ENCODE peak calls at places on chromosomes 11 and 22, in five cellular contexts. M is A673, Z is fibroblast of lung, O is colonic mucosa, T is upper lobe of right lung. F is an unnamed sample. For H3K4me1, the result is how much of the 10 kb centered on the place peaks cover.

GRCh38 chr11:57668467-57668890 is 565 bp downstream of the ZDHHC5 start:
- DNase-seq in M (no peak), Z (no peak), O (no peak), T (no peak), F (no peak)

GRCh38 chr11:33835143-33835878 is 56.6 kb downstream of the LMO2 start:
- DNase-seq in M (peak), Z (peak), O (no peak), T (no peak), F (no peak)

GRCh38 chr22:41366323-41367014 is 15.3 kb upstream of the TEF start:
- DNase-seq in M (no peak), Z (no peak), O (no peak), T (no peak), F (no peak)

GRCh38 chr11:94801866-94802460 is 33.8 kb downstream of the AMOTL1 start:
- DNase-seq in M (no peak), Z (no peak), O (no peak), T (no peak), F (no peak)

GRCh38 chr11:73367482-73368024 is 8.6 kb upstream of the RELT start:
- DNase-seq in M (no peak), Z (no peak), O (no peak), T (no peak), F (no peak)

GRCh38 chr11:47477323-47477722 is 28.4 kb upstream of the RAPSN start:
- DNase-seq in M (no peak), Z (peak), O (no peak), T (no peak), F (no peak)

GRCh38 chr22:30857791-30858190 is 110.8 kb downstream of the MORC2 start:
- DNase-seq in M (no peak), Z (no peak), O (no peak), T (no peak), F (no peak)

GRCh38 chr11:94104734-94105133 is 23.9 kb upstream of the PANX1 start:
- DNase-seq in M (no peak), Z (no peak), O (no peak), T (no peak), F (no peak)

GRCh38 chr11:11336664-11337063 is 16.4 kb downstream of the CSNK2A3 start:
- DNase-seq in M (no peak), Z (no peak), O (no peak), T (no peak), F (no peak)

GRCh38 chr11:112253605-112254242 is 6.9 kb downstream of the PLET1 start:
- DNase-seq in M (no peak), Z (no peak), O (no peak), T (no peak), F (no peak)

GRCh38 chr11:42315846-42316245 is 856.4 kb upstream of the LRRC4C start:
- DNase-seq in M (no peak), Z (peak), O (no peak), T (no peak), F (no peak)

GRCh38 chr11:79390923-79391322 is 49.9 kb downstream of the TENM4 start:
- DNase-seq in M (no peak), Z (peak), O (no peak), T (no peak), F (no peak)

GRCh38 chr11:75583710-75584658 is 21.9 kb downstream of the SERPINH1 start:
- DNase-seq in M (peak), Z (peak), O (peak), T (peak), F (peak)

GRCh38 chr22:21866821-21867527 is 471 bp downstream of the MAPK1 start:
- DNase-seq in M (peak), Z (no peak), O (peak), T (peak), F (peak)

GRCh38 chr11:59710136-59710847 is 3.4 kb downstream of the OR10V1 start:
- DNase-seq in M (no peak), Z (peak), O (no peak), T (no peak), F (no peak)

GRCh38 chr11:116773203-116774112 is 671 bp upstream of the BUD13 start:
- DNase-seq in M (peak), Z (peak), O (no peak), T (no peak), F (peak)

GRCh38 chr22:20305894-20306645 is 13.8 kb downstream of the DGCR6L start:
- DNase-seq in M (no peak), Z (no peak), O (no peak), T (peak), F (no peak)

GRCh38 chr22:34475886-34476285 is 555.6 kb upstream of the LARGE1 start:
- DNase-seq in M (no peak), Z (no peak), O (no peak), T (no peak), F (no peak)

GRCh38 chr11:67563354-67564114 is 20.1 kb upstream of the GSTP1 start:
- DNase-seq in M (no peak), Z (peak), O (peak), T (no peak), F (peak)

GRCh38 chr22:50274311-50274710 is 4.1 kb upstream of the MAPK11 start:
- DNase-seq in M (peak), Z (peak), O (no peak), T (no peak), F (peak)

GRCh38 chr11:70233511-70233919 is 30.4 kb downstream of the FADD start:
- DNase-seq in M (no peak), Z (peak), O (no peak), T (no peak), F (no peak)

GRCh38 chr11:94002226-94002625 is 18.9 kb upstream of the HEPHL1 start:
- DNase-seq in M (no peak), Z (peak), O (no peak), T (no peak), F (no peak)

GRCh38 chr11:35083181-35084061 is 55.5 kb upstream of the CD44 start:
- DNase-seq in M (peak), Z (peak), O (peak), T (peak), F (peak)

GRCh38 chr22:45529097-45529496 is 26.4 kb downstream of the FBLN1 start:
- DNase-seq in M (no peak), Z (no peak), O (no peak), T (no peak), F (no peak)

GRCh38 chr22:45529966-45530575 is 27.4 kb downstream of the FBLN1 start:
- DNase-seq in M (no peak), Z (peak), O (no peak), T (no peak), F (no peak)

GRCh38 chr22:45533731-45534130 is 31.0 kb downstream of the FBLN1 start:
- DNase-seq in M (no peak), Z (no peak), O (no peak), T (no peak), F (no peak)

GRCh38 chr22:45531944-45532631 is 29.4 kb downstream of the FBLN1 start:
- DNase-seq in M (no peak), Z (no peak), O (no peak), T (no peak), F (no peak)

GRCh38 chr22:45531441-45531840 is 28.8 kb downstream of the FBLN1 start:
- DNase-seq in M (no peak), Z (no peak), O (no peak), T (no peak), F (no peak)
- H3K4me1 ChIP-seq in M (under half), Z (under half), O (under half), T (under half), F (under half)

GRCh38 chr22:39283312-39284141 is 35.9 kb downstream of the RPL3 start:
- DNase-seq in M (no peak), Z (peak), O (no peak), T (peak), F (no peak)
- H3K27ac ChIP-seq in M (no peak), Z (no peak), O (no peak), T (peak), F (peak)

GRCh38 chr11:96156379-96156722 is 186.6 kb downstream of the MAML2 start:
- DNase-seq in M (no peak), Z (no peak), O (no peak), T (no peak), F (no peak)
- H3K4me3 ChIP-seq in M (peak), Z (peak), O (no peak), T (no peak), F (no peak)

DNA sequence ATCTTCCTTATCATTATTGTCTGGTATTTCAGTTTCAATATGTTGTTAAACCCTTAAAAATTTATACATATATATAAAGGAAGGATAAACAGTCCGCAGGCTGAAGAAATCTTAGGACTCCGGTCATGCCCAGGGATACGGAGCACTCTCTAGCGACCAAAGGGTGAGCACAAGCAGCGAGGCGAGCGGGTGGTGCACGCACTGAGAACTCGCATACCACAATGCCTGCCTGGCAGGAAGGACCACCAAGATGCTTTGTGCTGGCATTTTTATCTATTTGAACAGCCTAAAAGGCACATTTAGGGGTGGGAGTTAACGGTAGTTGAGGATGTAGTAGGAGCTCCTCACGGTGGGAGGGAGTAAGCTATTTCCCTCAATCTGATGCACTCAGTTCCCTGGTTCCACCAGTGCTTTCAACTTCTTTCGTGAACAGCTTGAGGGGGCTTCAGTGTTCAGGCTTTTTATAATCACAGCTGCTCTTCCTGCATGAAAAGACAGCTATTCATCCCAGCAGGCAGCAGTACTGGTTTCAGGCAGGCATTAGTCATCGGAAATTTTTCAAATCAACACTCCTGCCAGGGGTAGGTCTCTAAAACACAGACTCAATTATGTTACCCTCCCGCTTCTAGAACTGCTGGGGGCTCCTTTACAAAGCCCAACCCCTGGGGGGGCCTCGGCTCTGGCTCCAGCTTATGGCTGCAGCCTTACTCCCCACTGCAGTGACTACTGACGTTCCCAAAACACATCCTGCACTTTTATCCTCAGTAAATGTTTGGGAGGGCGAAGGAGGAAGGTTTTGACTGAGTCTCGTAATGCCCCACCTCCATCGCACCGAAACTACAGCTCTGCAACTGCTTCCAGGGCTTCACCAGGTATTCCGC is 6.0 kb downstream of the POLDIP3 start:
- DNase-seq in M (peak), Z (peak), O (no peak), T (no peak), F (no peak)
- H3K4me1 ChIP-seq in M (half or more), Z (under half), O (under half), T (half or more), F (under half)

GRCh38 chr11:7252683-7253213 is 1.0 kb downstream of the SYT9 start:
- DNase-seq in M (no peak), Z (no peak), O (no peak), T (peak), F (no peak)
- H3K27ac ChIP-seq in M (no peak), Z (no peak), O (no peak), T (no peak), F (no peak)

F was measured in testis.